ENCODE peak calls at places on chromosome 12, in six cellular contexts. F, W, T, D, X and N are unnamed samples.

GRCh38 chr12:40464121-40464520 is 228.1 kb upstream of the CNTN1 start:
- DNase-seq in F (no peak), W (no peak), T (no peak), D (no peak), X (no peak), N (no peak)

GRCh38 chr12:77642246-77642645 is 188.4 kb upstream of the NAV3 start:
- DNase-seq in F (no peak), W (no peak), T (no peak), D (no peak), X (no peak), N (no peak)

GRCh38 chr12:20646239-20646827 is 48.8 kb upstream of the SLCO1C1 start:
- DNase-seq in F (peak; percentile 60), W (no peak), T (peak; percentile 36), D (peak; percentile 45), X (no peak), N (no peak)

GRCh38 chr12:92503029-92503931 is 199.5 kb upstream of the PLEKHG7 start:
- DNase-seq in F (no peak), W (no peak), T (no peak), D (peak; percentile 27), X (no peak), N (no peak)

GRCh38 chr12:81668475-81668874 is 90.7 kb downstream of the PPFIA2 start:
- DNase-seq in F (peak; percentile 43), W (no peak), T (peak; percentile 66), D (peak; percentile 67), X (no peak), N (no peak)

GRCh38 chr12:68279227-68280054 is 26.0 kb upstream of the IL22 start:
- DNase-seq in F (peak; percentile 28), W (no peak), T (no peak), D (peak; percentile 70), X (no peak), N (no peak)

GRCh38 chr12:55716582-55717396 is 943 bp downstream of the BLOC1S1 start:
- DNase-seq in F (no peak), W (no peak), T (no peak), D (no peak), X (no peak), N (no peak)

GRCh38 chr12:94560416-94561221 is 89.7 kb downstream of the TMCC3 start:
- DNase-seq in F (peak; percentile 53), W (no peak), T (peak; percentile 81), D (no peak), X (peak; percentile 78), N (peak; percentile 95)

GRCh38 chr12:124752437-124753229 is 111.0 kb downstream of the SCARB1 start:
- DNase-seq in F (no peak), W (no peak), T (no peak), D (peak; percentile 45), X (no peak), N (no peak)

GRCh38 chr12:68479832-68480291 is 130.8 kb upstream of the RAP1B start:
- DNase-seq in F (peak; percentile 57), W (no peak), T (no peak), D (peak; percentile 49), X (no peak), N (no peak)

GRCh38 chr12:19945559-19946485 is 422.5 kb upstream of the PDE3A start:
- DNase-seq in F (peak; percentile 57), W (no peak), T (no peak), D (peak; percentile 76), X (no peak), N (no peak)

GRCh38 chr12:100017056-100017455 is 32.3 kb upstream of the ANKS1B start:
- DNase-seq in F (no peak), W (no peak), T (no peak), D (peak; percentile 15), X (no peak), N (no peak)

GRCh38 chr12:107178776-107179175 is 85.4 kb upstream of the CRY1 start:
- DNase-seq in F (no peak), W (no peak), T (no peak), D (no peak), X (no peak), N (no peak)

GRCh38 chr12:46585854-46586621 is 213.5 kb upstream of the SLC38A2 start:
- DNase-seq in F (peak; percentile 92), W (peak; percentile 53), T (peak; percentile 88), D (peak; percentile 81), X (no peak), N (peak; percentile 85)

GRCh38 chr12:26431211-26431610 is 235.8 kb downstream of the SSPN start:
- DNase-seq in F (no peak), W (no peak), T (no peak), D (no peak), X (no peak), N (no peak)

GRCh38 chr12:28802706-28803438 is 346.2 kb upstream of the FAR2 start:
- DNase-seq in F (no peak), W (no peak), T (no peak), D (no peak), X (no peak), N (no peak)

GRCh38 chr12:51836012-51836832 is 12.3 kb downstream of the FIGNL2 start:
- DNase-seq in F (no peak), W (no peak), T (peak; percentile 80), D (no peak), X (no peak), N (peak; percentile 84)

GRCh38 chr12:89470741-89471504 is 53.7 kb downstream of the GALNT4 start:
- DNase-seq in F (peak; percentile 68), W (no peak), T (peak; percentile 58), D (peak; percentile 54), X (no peak), N (no peak)

GRCh38 chr12:56337753-56338221 is 897 bp upstream of the IL23A start:
- DNase-seq in F (no peak), W (no peak), T (no peak), D (no peak), X (no peak), N (no peak)

GRCh38 chr12:49698619-49699545 is 8.3 kb downstream of the FMNL3 start:
- DNase-seq in F (peak; percentile 71), W (no peak), T (peak; percentile 86), D (peak; percentile 87), X (peak; percentile 57), N (peak; percentile 88)

GRCh38 chr12:123971770-123972447 is 722 bp downstream of the CCDC92 start:
- DNase-seq in F (peak; percentile 50), W (peak; percentile 49), T (peak; percentile 94), D (peak; percentile 63), X (peak; percentile 80), N (peak; percentile 96)

GRCh38 chr12:68641138-68641537 is 30.4 kb downstream of the RAP1B start:
- DNase-seq in F (no peak), W (no peak), T (no peak), D (no peak), X (no peak), N (no peak)

GRCh38 chr12:128137140-128137539 is 129.8 kb upstream of the TMEM132C start:
- DNase-seq in F (no peak), W (no peak), T (no peak), D (no peak), X (no peak), N (no peak)

GRCh38 chr12:513446-513845 is 53.7 kb downstream of the B4GALNT3 start:
- DNase-seq in F (no peak), W (no peak), T (peak; percentile 73), D (no peak), X (no peak), N (no peak)

GRCh38 chr12:90858261-90858660 is 96.7 kb downstream of the CCER1 start:
- DNase-seq in F (peak; percentile 24), W (peak; percentile 24), T (no peak), D (no peak), X (no peak), N (no peak)

GRCh38 chr12:2248901-2249381 is 196.2 kb downstream of the CACNA1C start:
- DNase-seq in F (peak; percentile 80), W (no peak), T (no peak), D (peak; percentile 78), X (no peak), N (no peak)

GRCh38 chr12:113086249-113087164 is 30.0 kb downstream of the DTX1 start:
- DNase-seq in F (no peak), W (no peak), T (peak; percentile 26), D (no peak), X (no peak), N (no peak)

GRCh38 chr12:106767954-106768501 is 6.5 kb upstream of the RIC8B start:
- DNase-seq in F (no peak), W (peak; percentile 65), T (peak; percentile 75), D (no peak), X (no peak), N (peak; percentile 67)

GRCh38 chr12:28222959-28223662 is 32.9 kb downstream of the CCDC91 start:
- DNase-seq in F (no peak), W (no peak), T (no peak), D (no peak), X (no peak), N (no peak)

DNA sequence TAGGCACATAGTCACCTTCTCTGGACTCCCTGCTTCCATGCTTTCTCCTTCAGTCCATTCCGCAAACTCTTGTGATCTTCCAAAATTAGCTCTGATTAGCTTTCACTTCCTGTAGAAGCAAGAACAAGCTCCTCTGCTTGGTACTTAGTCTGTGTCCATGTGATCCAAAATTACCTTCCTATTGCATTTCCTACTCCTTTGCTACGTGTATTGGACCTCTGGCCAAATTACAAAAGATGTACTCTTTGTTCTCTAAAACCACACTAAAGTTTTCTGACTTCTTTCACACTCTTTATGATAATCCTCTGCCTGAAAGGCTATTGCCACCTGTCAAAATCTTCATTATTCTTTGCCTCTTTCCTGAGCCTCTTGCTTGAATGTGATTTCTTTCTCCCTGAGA is 786 bp upstream of the TSFM start:
- DNase-seq in F (no peak), W (no peak), T (no peak), D (no peak), X (no peak), N (no peak)
- H2BK15ac ChIP-seq in F (no peak overlapping the region), W (no peak overlapping the region), T (no peak overlapping the region), D (no peak overlapping the region), X (no peak overlapping the region), N (no peak overlapping the region)

GRCh38 chr12:108561852-108562347 is 496 bp upstream of the ISCU start:
- DNase-seq in F (no peak), W (no peak), T (peak; percentile 62), D (no peak), X (no peak), N (no peak)

GRCh38 chr12:108563804-108564151 is 1.4 kb downstream of the ISCU start:
- DNase-seq in F (no peak), W (no peak), T (no peak), D (no peak), X (no peak), N (no peak)

GRCh38 chr12:108564724-108565123 is 2.3 kb downstream of the ISCU start:
- DNase-seq in F (no peak), W (no peak), T (no peak), D (no peak), X (no peak), N (no peak)

GRCh38 chr12:108562348-108563134 is at the start of gene ISCU:
- DNase-seq in F (peak; percentile 95), W (peak; percentile 99), T (peak; percentile 99), D (peak; percentile 96), X (peak; percentile 100), N (peak; percentile 99)

GRCh38 chr12:108563135-108563803 is 873 bp downstream of the ISCU start:
- DNase-seq in F (peak; percentile 88), W (peak; percentile 57), T (peak; percentile 93), D (peak; percentile 94), X (peak; percentile 72), N (peak; percentile 87)
- H3K4ac ChIP-seq in F (peak overlapping the region; percentile 79), W (no peak overlapping the region), T (no peak overlapping the region), D (peak overlapping the region; percentile 93), X (no peak overlapping the region), N (no peak overlapping the region)

GRCh38 chr12:79302171-79302841 is 388.5 kb downstream of the PAWR start:
- DNase-seq in F (no peak), W (no peak), T (no peak), D (no peak), X (no peak), N (no peak)
- H2BK15ac ChIP-seq in F (no peak overlapping the region), W (no peak overlapping the region), T (no peak overlapping the region), D (no peak overlapping the region), X (no peak overlapping the region), N (no peak overlapping the region)

GRCh38 chr12:116155383-116155782 is 122.1 kb downstream of the MED13L start:
- DNase-seq in F (no peak), W (no peak), T (no peak), D (no peak), X (no peak), N (no peak)
- H3K4ac ChIP-seq in F (no peak overlapping the region), W (no peak overlapping the region), T (no peak overlapping the region), D (no peak overlapping the region), X (no peak overlapping the region), N (no peak overlapping the region)